ENCODE peak calls at places on chromosomes 2 and 18, in eight cellular contexts. N is H1, M is HepG2, P is A549, S is endothelial cell of umbilical vein, A is K562, X is HCT116, Q is GM12878. W is an unnamed sample.
A peak's percentile ranks its signal among the peaks of the same experiment; 100 is the strongest.

GRCh38 chr2:26846881-26847662 is 860 bp upstream of the DPYSL5 start:
- DNase-seq in Q (no peak), P (no peak), M (no peak), A (no peak), S (no peak), N (no peak), X (no peak), W (peak; percentile 38)

GRCh38 chr2:64558682-64559081 is 34.6 kb downstream of the AFTPH start:
- DNase-seq in N (no peak), M (no peak), X (no peak), A (no peak), Q (no peak), S (no peak), P (no peak), W (no peak)

GRCh38 chr2:43361286-43361685 is 134.9 kb upstream of the ZFP36L2 start:
- DNase-seq in S (no peak), X (no peak), Q (no peak), A (no peak), P (no peak), N (no peak), M (no peak), W (no peak)

GRCh38 chr2:142140434-142140845 is 9.6 kb upstream of the LRP1B start:
- DNase-seq in N (no peak), X (peak; percentile 19), S (peak; percentile 36), M (peak; percentile 12), Q (no peak), P (peak; percentile 10), A (peak; percentile 6), W (peak; percentile 45)

GRCh38 chr2:223251656-223252229 is 199.8 kb downstream of the KCNE4 start:
- DNase-seq in M (no peak), Q (no peak), A (no peak), P (no peak), S (no peak), X (no peak), N (no peak), W (no peak)

GRCh38 chr2:152472524-152472923 is 137.6 kb downstream of the FMNL2 start:
- DNase-seq in N (no peak), Q (no peak), A (no peak), S (no peak), M (peak; percentile 82), P (no peak), X (no peak), W (no peak)

GRCh38 chr2:46909771-46910419 is 5.7 kb downstream of the MCFD2 start:
- DNase-seq in S (peak; percentile 50), A (no peak), N (no peak), Q (peak; percentile 76), P (peak; percentile 85), M (peak; percentile 52), X (peak; percentile 94), W (peak; percentile 42)

GRCh38 chr18:37318360-37319037 is 247.1 kb downstream of the CELF4 start:
- DNase-seq in M (no peak), P (no peak), A (no peak), S (no peak), Q (no peak), N (no peak), X (no peak), W (no peak)

GRCh38 chr2:23414876-23415275 is 29.9 kb downstream of the KLHL29 start:
- DNase-seq in P (peak; percentile 45), Q (no peak), N (no peak), S (no peak), X (no peak), A (peak; percentile 21), M (peak; percentile 21), W (peak; percentile 38)

GRCh38 chr2:83686863-83687262 is 772.2 kb downstream of the SUCLG1 start:
- DNase-seq in S (no peak), A (no peak), X (no peak), Q (no peak), P (no peak), N (no peak), M (no peak), W (no peak)

GRCh38 chr2:127035212-127035611 is 71.7 kb downstream of the BIN1 start:
- DNase-seq in Q (no peak), A (no peak), P (no peak), X (no peak), N (no peak), M (peak; percentile 21), S (no peak), W (no peak)

GRCh38 chr18:211582-211981 is 53.2 kb downstream of the USP14 start:
- DNase-seq in X (no peak), Q (no peak), S (peak; percentile 50), P (no peak), M (no peak), N (no peak), A (no peak), W (no peak)

GRCh38 chr2:166090346-166090745 is 37.5 kb downstream of the SCN1A start:
- DNase-seq in P (no peak), S (no peak), A (no peak), M (peak; percentile 21), Q (no peak), X (no peak), N (no peak), W (peak; percentile 7)

GRCh38 chr2:54692556-54692955 is 30.9 kb upstream of the EML6 start:
- DNase-seq in M (no peak), A (no peak), N (no peak), X (no peak), Q (no peak), S (no peak), P (no peak), W (no peak)

GRCh38 chr2:101291973-101292372 is 16.5 kb downstream of the RNF149 start:
- DNase-seq in P (no peak), N (no peak), A (no peak), S (no peak), M (no peak), Q (no peak), X (no peak), W (no peak)

GRCh38 chr2:159285929-159286708 is at the start of gene WDSUB1:
- DNase-seq in Q (no peak), X (no peak), N (no peak), P (peak; percentile 39), A (peak; percentile 76), M (peak; percentile 74), S (peak; percentile 79), W (peak; percentile 76)

GRCh38 chr2:149200109-149200520 is 130.3 kb upstream of the LYPD6 start:
- DNase-seq in M (no peak), Q (no peak), S (no peak), X (no peak), P (no peak), A (no peak), N (no peak), W (peak; percentile 62)

GRCh38 chr18:59783138-59783537 is 85.9 kb upstream of the CCBE1 start:
- DNase-seq in N (no peak), Q (peak; percentile 9), M (peak; percentile 72), X (peak; percentile 85), A (peak; percentile 31), P (peak; percentile 74), S (peak; percentile 30), W (peak; percentile 49)

DNA sequence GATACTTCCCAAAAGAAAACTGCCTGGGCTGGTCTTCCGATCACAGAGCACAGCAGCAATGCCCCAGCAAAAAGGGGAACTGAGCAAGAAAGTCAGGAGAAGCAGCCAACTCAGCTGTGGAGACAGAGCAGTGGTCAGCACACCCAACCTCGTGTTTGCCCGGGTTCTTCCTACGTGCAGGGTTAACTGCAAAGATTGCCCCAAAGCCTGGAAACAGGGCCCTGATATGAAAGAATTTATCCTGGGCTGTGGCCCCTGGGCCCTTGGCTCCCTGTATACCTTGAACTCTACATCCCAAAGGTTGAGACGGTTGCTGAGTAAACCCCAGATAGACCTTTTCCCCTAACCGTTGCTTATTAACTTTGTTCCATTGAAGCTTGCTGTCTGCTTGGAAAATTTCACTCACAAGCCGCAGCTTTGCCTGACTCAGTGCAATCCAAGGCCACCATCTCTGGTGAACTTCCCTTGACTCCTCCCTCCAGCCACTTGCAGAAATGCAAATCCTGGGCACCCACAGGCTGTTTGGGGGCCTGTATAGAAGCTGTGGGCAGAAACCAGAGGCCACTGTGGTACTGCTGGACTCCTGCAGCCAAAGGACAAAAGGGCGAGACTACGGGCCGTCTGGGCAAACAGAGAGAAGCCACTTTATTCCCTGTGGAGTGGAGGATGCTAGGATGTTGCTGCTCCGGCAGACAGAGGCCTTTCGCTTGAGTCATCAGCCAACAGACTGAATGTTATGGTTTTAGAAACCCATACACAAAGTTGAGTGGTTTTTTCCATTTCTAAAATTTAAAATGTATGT is 18.2 kb downstream of the NRP2 start:
- DNase-seq in A (no peak), S (peak; percentile 80), N (no peak), M (peak; percentile 89), Q (no peak), P (peak; percentile 93), X (no peak), W (peak; percentile 58)
- TF ChIP-seq POLR2A in A (no peak), S (peak; percentile 50), N (no peak), M (no peak), Q (no peak), P (no peak), X (no peak), W (no peak)

DNA sequence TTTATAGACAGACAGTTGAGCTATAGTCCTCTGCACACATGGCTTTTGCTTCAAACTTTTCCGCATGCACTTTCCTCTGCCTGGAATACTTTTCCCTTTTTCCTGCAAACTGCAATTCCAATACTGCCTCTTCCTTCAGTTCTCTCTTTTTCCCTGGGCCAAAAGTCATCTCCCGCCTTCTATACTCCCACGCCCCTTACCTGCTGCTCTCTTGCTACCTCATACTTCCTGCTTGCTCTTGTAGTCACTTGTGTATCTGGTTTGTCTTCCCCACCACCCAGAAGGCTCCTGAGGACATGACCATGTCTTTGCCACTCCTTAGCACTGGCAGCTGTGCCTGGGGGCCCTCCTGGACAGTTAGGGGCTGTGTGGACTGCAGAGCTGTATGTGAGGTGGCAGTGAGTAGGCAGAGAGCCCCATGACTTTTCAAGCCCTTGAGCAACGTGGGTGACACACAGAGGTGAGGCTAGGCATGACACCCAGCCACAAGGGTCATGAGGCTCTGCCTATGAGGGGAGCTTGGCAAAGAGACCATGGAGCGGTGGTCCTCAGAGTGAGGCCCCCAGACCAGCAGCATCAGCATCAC is 23.2 kb downstream of the SPEG start:
- DNase-seq in Q (no peak), X (no peak), A (peak; percentile 26), M (no peak), P (peak; percentile 24), N (no peak), S (no peak), W (peak; percentile 77)
- TF ChIP-seq CTCF in Q (no peak), X (no peak), A (peak; percentile 16), M (peak; percentile 51), P (no peak), N (no peak), S (no peak), W (peak; percentile 62)

GRCh38 chr2:231583982-231584381 is 8.7 kb upstream of the TEX44 start:
- DNase-seq in Q (no peak), M (no peak), S (no peak), P (no peak), A (no peak), N (peak; percentile 50), X (no peak), W (no peak)
- TF ChIP-seq MAX in Q (no peak), M (no peak), S (no peak), P (no peak), A (no peak), N (peak; percentile 69), X (no peak), W (no peak)

GRCh38 chr2:175871331-175871730 is 130.7 kb downstream of the LNPK start:
- DNase-seq in M (no peak), Q (no peak), S (no peak), P (no peak), N (no peak), X (no peak), A (no peak), W (no peak)

GRCh38 chr2:175864131-175864728 is 137.8 kb downstream of the LNPK start:
- DNase-seq in X (no peak), M (peak; percentile 11), N (no peak), S (no peak), Q (no peak), P (no peak), A (peak; percentile 16), W (no peak)

GRCh38 chr2:175865716-175866115 is 136.4 kb downstream of the LNPK start:
- DNase-seq in A (no peak), N (no peak), S (no peak), Q (no peak), X (no peak), M (no peak), P (no peak), W (no peak)
- TF ChIP-seq POLR2A in A (no peak), N (no peak), S (no peak), Q (no peak), X (no peak), M (no peak), P (no peak), W (no peak)